ENCODE peak calls at places on chromosomes 5 and 9, in four cellular contexts. I is head of caudate nucleus; F is CD8-positive, alpha-beta memory T cell; L is endothelial cell. P is an unnamed sample.

GRCh38 chr5:160539431-160539830 is 117.8 kb downstream of the PTTG1 start:
- DNase-seq in F (no peak), I (no peak), L (no peak), P (no peak)

GRCh38 chr5:194603-195209 is 3.4 kb downstream of the LRRC14B start:
- DNase-seq in I (no peak), L (no peak), F (no peak), P (no peak)

GRCh38 chr5:157324237-157324636 is 58.3 kb downstream of the CYFIP2 start:
- DNase-seq in I (no peak), F (no peak), L (peak; percentile 30), P (no peak)

GRCh38 chr9:107768224-107768623 is 278.7 kb upstream of the KLF4 start:
- DNase-seq in I (no peak), L (peak; percentile 64), F (no peak), P (no peak)

GRCh38 chr9:35608221-35608620 is 3.2 kb downstream of the TESK1 start:
- DNase-seq in I (no peak), L (no peak), F (no peak), P (no peak)

GRCh38 chr5:31209341-31209740 is 15.9 kb downstream of the CDH6 start:
- DNase-seq in I (no peak), L (no peak), F (no peak), P (no peak)

GRCh38 chr5:16773990-16774389 is 157.2 kb upstream of the RETREG1 start:
- DNase-seq in L (no peak), F (no peak), I (no peak), P (peak; percentile 77)

GRCh38 chr5:177539411-177539810 is 15.0 kb downstream of the FAM193B start:
- DNase-seq in F (no peak), L (no peak), I (no peak), P (peak; percentile 77)

GRCh38 chr5:139995929-139996328 is 47.2 kb downstream of the NRG2 start:
- DNase-seq in I (no peak), F (no peak), L (no peak), P (no peak)

GRCh38 chr9:107739601-107740082 is 250.1 kb upstream of the KLF4 start:
- DNase-seq in L (no peak), F (no peak), I (peak; percentile 49), P (no peak)

GRCh38 chr9:109507421-109507838 is 9.3 kb upstream of the PTPN3 start:
- DNase-seq in L (no peak), I (no peak), F (no peak), P (peak; percentile 15)

GRCh38 chr9:34501889-34502425 is 20.8 kb downstream of the ENHO start:
- DNase-seq in L (no peak), F (no peak), I (peak; percentile 98), P (peak; percentile 61)

GRCh38 chr5:30401479-30402058 is 791.9 kb upstream of the CDH6 start:
- DNase-seq in L (peak; percentile 55), F (no peak), I (peak; percentile 46), P (no peak)

GRCh38 chr9:126693428-126693931 is 79.8 kb downstream of the LMX1B start:
- DNase-seq in I (no peak), F (no peak), L (no peak), P (no peak)

GRCh38 chr5:122415030-122415429 is 103.0 kb downstream of the SNCAIP start:
- DNase-seq in I (no peak), F (no peak), L (no peak), P (no peak)

GRCh38 chr5:79235578-79236363 is at the start of gene JMY:
- DNase-seq in I (peak; percentile 87), F (peak; percentile 81), L (peak; percentile 84), P (no peak)

GRCh38 chr5:73605223-73606087 is 20.5 kb upstream of the ARHGEF28 start:
- DNase-seq in L (no peak), I (no peak), F (no peak), P (no peak)

GRCh38 chr5:15014809-15015208 is 143.2 kb upstream of the ANKH start:
- DNase-seq in F (no peak), I (no peak), L (no peak), P (peak; percentile 41)

GRCh38 chr5:126000533-126000932 is 422.7 kb upstream of the GRAMD2B start:
- DNase-seq in F (no peak), L (no peak), I (no peak), P (no peak)

GRCh38 chr5:74127377-74128338 is 501.7 kb downstream of the ARHGEF28 start:
- DNase-seq in F (no peak), I (no peak), L (peak; percentile 69), P (no peak)

GRCh38 chr5:147532157-147532556 is 22.3 kb upstream of the DPYSL3 start:
- DNase-seq in L (no peak), F (no peak), I (no peak), P (no peak)

GRCh38 chr5:173452098-173452497 is 123.9 kb upstream of the STC2 start:
- DNase-seq in F (no peak), L (no peak), I (no peak), P (peak; percentile 85)

GRCh38 chr9:99966720-99967119 is 60.3 kb downstream of the STX17 start:
- DNase-seq in F (no peak), I (no peak), L (no peak), P (no peak)

GRCh38 chr9:119868694-119869093 is 499.5 kb upstream of the BRINP1 start:
- DNase-seq in I (no peak), L (no peak), F (no peak), P (no peak)

GRCh38 chr5:68518286-68518685 is 302.7 kb downstream of the PIK3R1 start:
- DNase-seq in I (no peak), L (no peak), F (no peak), P (no peak)

GRCh38 chr5:21238786-21239185 is 1250.8 kb upstream of the CDH18 start:
- DNase-seq in I (no peak), F (no peak), L (no peak), P (no peak)

GRCh38 chr9:30198463-30199309 is 2185.8 kb upstream of the ACO1 start:
- DNase-seq in F (no peak), L (no peak), I (no peak), P (no peak)

GRCh38 chr5:123119334-123119986 is 30.4 kb downstream of the PRDM6 start:
- DNase-seq in I (no peak), F (no peak), L (peak; percentile 36), P (no peak)

GRCh38 chr5:140245926-140246325 is 57.0 kb downstream of the PFDN1 start:
- DNase-seq in L (no peak), F (no peak), I (no peak), P (no peak)

GRCh38 chr5:96775689-96776088 is 32.1 kb downstream of the ERAP1 start:
- DNase-seq in I (no peak), F (no peak), L (no peak), P (no peak)

GRCh38 chr5:68074048-68074632 is 141.4 kb upstream of the PIK3R1 start:
- DNase-seq in L (no peak), F (no peak), I (no peak), P (no peak)

GRCh38 chr9:99129091-99129490 is 24.2 kb downstream of the TGFBR1 start:
- DNase-seq in I (no peak), F (no peak), L (no peak), P (no peak)

GRCh38 chr9:13721481-13722235 is 442.2 kb upstream of the MPDZ start:
- DNase-seq in I (no peak), L (no peak), F (no peak), P (peak; percentile 11)

GRCh38 chr5:125683669-125684068 is 739.5 kb upstream of the GRAMD2B start:
- DNase-seq in F (no peak), L (no peak), I (no peak), P (no peak)

GRCh38 chr9:98254236-98255063 is 999 bp downstream of the TBC1D2 start:
- DNase-seq in I (no peak), L (no peak), F (no peak), P (no peak)

GRCh38 chr5:32013658-32014057 is 160.5 kb downstream of the GOLPH3 start:
- DNase-seq in L (no peak), I (no peak), F (no peak), P (no peak)

GRCh38 chr9:37061763-37062162 is 27.7 kb upstream of the PAX5 start:
- DNase-seq in F (no peak), I (no peak), L (no peak), P (no peak)

GRCh38 chr9:29556317-29556716 is 1983.0 kb upstream of the C9orf72 start:
- DNase-seq in I (no peak), F (no peak), L (no peak), P (no peak)

GRCh38 chr5:135891804-135892203 is 3.8 kb downstream of the IL9 start:
- DNase-seq in F (no peak), I (no peak), L (peak; percentile 25), P (no peak)